ENCODE peak calls at places on chromosome 12, in four cellular contexts. D is K562, X is SK-N-SH, P is GM12878. Z is an unnamed sample. For H3K36me3, the result is how much of the 10 kb centered on the place peaks cover.

GRCh38 chr12:123757555-123757954 is 4.5 kb upstream of the DNAH10 start:
- DNase-seq in D (no peak), X (no peak), P (no peak), Z (no peak)

GRCh38 chr12:79420146-79420618 is 270.6 kb downstream of the PAWR start:
- DNase-seq in P (no peak), X (no peak), D (no peak), Z (peak)

GRCh38 chr12:124869011-124869665 is 5.5 kb upstream of the SCARB1 start:
- DNase-seq in X (no peak), D (peak), P (no peak), Z (no peak)

GRCh38 chr12:8031872-8032241 is 659 bp upstream of the FOXJ2 start:
- DNase-seq in X (no peak), P (no peak), D (no peak), Z (no peak)

GRCh38 chr12:39605996-39606395 is 13.6 kb downstream of the ABCD2 start:
- DNase-seq in P (no peak), D (no peak), X (no peak), Z (no peak)

GRCh38 chr12:105773501-105773900 is 365.3 kb downstream of the NUAK1 start:
- DNase-seq in P (no peak), X (no peak), D (no peak), Z (no peak)

GRCh38 chr12:121536929-121537813 is 43.7 kb downstream of the KDM2B start:
- DNase-seq in P (peak), X (peak), D (peak), Z (peak)

GRCh38 chr12:3671330-3672112 is 81.4 kb downstream of the CRACR2A start:
- DNase-seq in P (no peak), D (no peak), X (no peak), Z (no peak)

GRCh38 chr12:68364893-68365725 is 32.9 kb upstream of the MDM1 start:
- DNase-seq in X (no peak), P (peak), D (peak), Z (peak)

GRCh38 chr12:100789146-100789545 is 5.4 kb upstream of the ANO4 start:
- DNase-seq in D (no peak), X (no peak), P (no peak), Z (no peak)

GRCh38 chr12:20089077-20089476 is 279.3 kb upstream of the PDE3A start:
- DNase-seq in X (no peak), P (no peak), D (no peak), Z (no peak)

GRCh38 chr12:1741154-1741949 is 50.5 kb downstream of the ADIPOR2 start:
- DNase-seq in D (no peak), X (no peak), P (no peak), Z (peak)

GRCh38 chr12:124317400-124317799 is 22.5 kb downstream of the RFLNA start:
- DNase-seq in X (no peak), D (no peak), P (no peak), Z (no peak)

DNA sequence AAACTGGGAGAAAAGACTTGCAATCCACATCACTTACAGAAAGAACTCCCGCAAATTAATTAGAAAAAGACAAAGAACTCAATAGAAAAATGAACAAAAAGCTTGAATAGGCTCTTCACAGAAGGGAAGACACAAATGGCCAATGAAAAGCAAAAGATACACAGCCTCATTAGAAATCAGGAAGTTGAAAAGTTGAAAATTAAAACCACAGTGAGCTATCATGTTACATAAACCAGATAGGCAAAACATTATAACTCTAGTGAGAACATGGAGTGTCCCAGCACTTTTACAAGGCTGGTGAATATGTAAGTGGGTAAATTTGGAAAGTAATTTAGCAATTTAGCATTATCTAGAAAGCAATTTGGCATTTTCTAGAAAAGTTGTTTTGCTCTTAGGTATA is 158.4 kb upstream of the RASSF8 start:
- DNase-seq in D (no peak), P (no peak), X (no peak), Z (no peak)
- TF ChIP-seq SMC3 in D (no peak), P (no peak), X (no peak), Z (no peak)

DNA sequence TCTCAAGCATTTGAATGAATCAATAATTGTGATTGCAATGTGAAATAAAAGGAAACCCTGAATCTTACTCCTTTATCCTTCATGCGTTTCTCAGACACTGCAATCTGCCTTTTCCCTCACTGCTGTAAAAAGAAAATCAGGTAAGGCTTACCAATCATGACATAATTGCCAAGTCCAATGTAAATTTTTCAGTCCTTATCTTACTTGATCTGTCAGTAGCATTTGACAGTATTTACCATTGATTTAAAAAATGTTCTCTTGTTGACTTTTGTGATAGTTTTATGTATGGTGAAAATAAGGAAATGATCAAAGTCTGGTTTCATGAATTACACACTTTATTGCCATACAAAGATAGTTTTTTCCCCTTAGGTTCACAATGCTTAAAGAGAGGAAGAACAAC is 53.2 kb downstream of the ETNK1 start:
- DNase-seq in D (no peak), X (no peak), P (no peak), Z (no peak)
- H3K36me3 ChIP-seq in D (half or more), X (under half), P (under half), Z (under half)

GRCh38 chr12:116002890-116003536 is 274.5 kb downstream of the MED13L start:
- DNase-seq in D (no peak), P (no peak), X (no peak), Z (no peak)
- TF ChIP-seq POLR2AphosphoS5 in D (no peak), P (no peak), X (no peak), Z (no peak)

GRCh38 chr12:91191516-91192111 is 9.0 kb upstream of the DCN start:
- DNase-seq in X (no peak), D (no peak), P (no peak), Z (no peak)
- TF ChIP-seq SMC3 in X (no peak), D (no peak), P (no peak), Z (no peak)

DNA sequence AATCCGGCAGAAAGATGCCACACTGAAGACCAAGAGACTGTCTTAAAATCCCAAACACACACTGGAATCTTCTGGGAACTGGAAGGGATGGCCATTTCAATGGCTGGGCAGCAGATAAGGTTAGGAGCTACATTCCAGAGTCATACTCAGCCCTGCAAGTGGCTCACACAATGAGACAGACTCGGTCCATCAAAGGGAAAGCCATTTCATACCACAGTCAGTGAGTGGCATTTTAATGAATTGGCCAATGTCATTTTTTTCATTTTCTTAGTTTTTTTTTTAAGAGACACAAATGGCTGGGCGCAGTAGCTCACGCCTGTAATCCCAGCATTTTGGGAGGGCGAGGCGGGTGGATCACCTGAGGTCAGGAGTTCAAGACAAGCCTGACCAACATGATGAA is 17.9 kb downstream of the CIT start:
- DNase-seq in X (no peak), D (no peak), P (no peak), Z (no peak)
- H3K36me3 ChIP-seq in X (under half), D (half or more), P (under half), Z (under half)